ENCODE peak calls at places on chromosomes 12 and 14, in four cellular contexts. B is prostate gland, I is stomach, R is right lobe of liver. T is an unnamed sample.
A peak's percentile ranks its signal among the peaks of the same experiment; 100 is the strongest.

GRCh38 chr14:104808456-104808855 is 7.6 kb downstream of the ZBTB42 start:
- DNase-seq in B (no peak), I (no peak), R (no peak), T (no peak)

GRCh38 chr12:117686911-117687377 is 281.8 kb downstream of the KSR2 start:
- DNase-seq in B (peak; percentile 22), I (no peak), R (no peak), T (peak; percentile 45)

GRCh38 chr14:61489932-61490331 is 168.6 kb downstream of the PRKCH start:
- DNase-seq in B (no peak), I (no peak), R (peak; percentile 76), T (no peak)

GRCh38 chr14:75559451-75560187 is 18.8 kb upstream of the FLVCR2 start:
- DNase-seq in B (peak; percentile 28), I (peak; percentile 39), R (peak; percentile 62), T (peak; percentile 52)

GRCh38 chr12:46260153-46260912 is 8.5 kb downstream of the SLC38A1 start:
- DNase-seq in B (no peak), I (no peak), R (no peak), T (no peak)

GRCh38 chr14:97036096-97036852 is 239.1 kb downstream of the VRK1 start:
- DNase-seq in B (no peak), I (no peak), R (no peak), T (no peak)

GRCh38 chr14:75987201-75987970 is 1.8 kb downstream of the IFT43 start:
- DNase-seq in B (no peak), I (no peak), R (no peak), T (no peak)

GRCh38 chr12:46773537-46773936 is 52.3 kb downstream of the SLC38A4 start:
- DNase-seq in B (no peak), I (no peak), R (no peak), T (no peak)

GRCh38 chr14:105337966-105338365 is 23.4 kb downstream of the PACS2 start:
- DNase-seq in B (no peak), I (peak; percentile 55), R (peak; percentile 51), T (no peak)

GRCh38 chr14:78135450-78135891 is 34.7 kb upstream of the NRXN3 start:
- DNase-seq in B (no peak), I (no peak), R (no peak), T (no peak)

GRCh38 chr12:78407722-78408121 is 456.9 kb upstream of the SYT1 start:
- DNase-seq in B (no peak), I (no peak), R (no peak), T (no peak)

GRCh38 chr14:101927859-101928258 is 36.5 kb upstream of the DYNC1H1 start:
- DNase-seq in B (no peak), I (peak; percentile 53), R (peak; percentile 78), T (peak; percentile 38)

GRCh38 chr14:85313801-85314207 is 216.1 kb upstream of the FLRT2 start:
- DNase-seq in B (no peak), I (no peak), R (no peak), T (no peak)

GRCh38 chr12:124538194-124539082 is 29.0 kb downstream of the NCOR2 start:
- DNase-seq in B (no peak), I (no peak), R (peak; percentile 81), T (no peak)

GRCh38 chr12:6921996-6922935 is 5.5 kb upstream of the ATN1 start:
- DNase-seq in B (no peak), I (no peak), R (no peak), T (no peak)

GRCh38 chr12:88952543-88952942 is 372.3 kb upstream of the KITLG start:
- DNase-seq in B (no peak), I (peak; percentile 54), R (no peak), T (peak; percentile 22)

GRCh38 chr12:42786400-42786799 is 196.9 kb upstream of the PRICKLE1 start:
- DNase-seq in B (no peak), I (no peak), R (no peak), T (no peak)

GRCh38 chr12:105569886-105570285 is 239.4 kb downstream of the C12orf75 start:
- DNase-seq in B (no peak), I (no peak), R (no peak), T (no peak)

GRCh38 chr12:42904683-42905418 is 315.3 kb upstream of the PRICKLE1 start:
- DNase-seq in B (no peak), I (no peak), R (no peak), T (no peak)

GRCh38 chr14:26598672-26599131 is 869 bp upstream of the NOVA1 start:
- DNase-seq in B (no peak), I (no peak), R (no peak), T (no peak)

GRCh38 chr14:61403411-61403810 is 82.0 kb downstream of the PRKCH start:
- DNase-seq in B (no peak), I (no peak), R (no peak), T (no peak)

GRCh38 chr12:6546016-6546415 is 9.8 kb downstream of the IFFO1 start:
- DNase-seq in B (no peak), I (no peak), R (no peak), T (no peak)

GRCh38 chr12:70692681-70693288 is 55.6 kb upstream of the PTPRB start:
- DNase-seq in B (no peak), I (no peak), R (no peak), T (no peak)

GRCh38 chr14:20415723-20416622 is 2.7 kb upstream of the TEP1 start:
- DNase-seq in B (no peak), I (no peak), R (no peak), T (no peak)

GRCh38 chr14:104192146-104192882 is 53.9 kb downstream of the KIF26A start:
- DNase-seq in B (no peak), I (no peak), R (no peak), T (no peak)

DNA sequence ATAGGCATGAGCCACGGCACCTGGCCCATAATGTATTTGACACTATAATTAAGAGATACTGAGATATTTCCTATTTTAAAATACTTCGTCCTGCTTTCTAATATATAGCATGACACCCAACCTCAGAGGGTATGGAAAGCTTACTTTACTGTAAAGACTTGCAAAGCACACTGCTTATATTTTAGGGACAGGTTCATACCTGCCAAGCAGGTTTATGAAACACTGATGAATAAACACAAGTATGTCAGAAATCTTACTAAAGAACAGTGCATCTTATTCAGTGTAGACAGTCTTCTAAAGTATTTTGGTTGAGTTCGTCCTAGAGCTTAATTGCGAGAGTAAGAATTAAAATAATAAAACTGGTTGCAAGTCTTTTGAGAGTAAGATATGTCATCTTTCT is 65.4 kb downstream of the PPFIBP1 start:
- DNase-seq in B (no peak), I (no peak), R (no peak), T (no peak)
- H3K4me1 ChIP-seq in B (no peaks in the 10 kb centered on the region), I (no peaks in the 10 kb centered on the region), R (peaks cover 9% of the 10 kb centered on the region), T (peaks cover 6% of the 10 kb centered on the region)

GRCh38 chr12:57093412-57094193 is 4.7 kb downstream of the NAB2 start:
- DNase-seq in B (peak; percentile 67), I (peak; percentile 55), R (peak; percentile 75), T (peak; percentile 65)
- TF ChIP-seq POLR2A in B (peak; percentile 52), I (no peak), R (no peak), T (no peak)

GRCh38 chr12:49417558-49417957 is 50.3 kb downstream of the SPATS2 start:
- DNase-seq in B (no peak), I (no peak), R (no peak), T (no peak)

GRCh38 chr12:49413796-49414195 is 46.5 kb downstream of the SPATS2 start:
- DNase-seq in B (no peak), I (no peak), R (no peak), T (no peak)

GRCh38 chr12:49414364-49414763 is 47.1 kb downstream of the SPATS2 start:
- DNase-seq in B (no peak), I (no peak), R (no peak), T (no peak)

GRCh38 chr12:49416892-49417291 is 49.6 kb downstream of the SPATS2 start:
- DNase-seq in B (no peak), I (no peak), R (no peak), T (no peak)

DNA sequence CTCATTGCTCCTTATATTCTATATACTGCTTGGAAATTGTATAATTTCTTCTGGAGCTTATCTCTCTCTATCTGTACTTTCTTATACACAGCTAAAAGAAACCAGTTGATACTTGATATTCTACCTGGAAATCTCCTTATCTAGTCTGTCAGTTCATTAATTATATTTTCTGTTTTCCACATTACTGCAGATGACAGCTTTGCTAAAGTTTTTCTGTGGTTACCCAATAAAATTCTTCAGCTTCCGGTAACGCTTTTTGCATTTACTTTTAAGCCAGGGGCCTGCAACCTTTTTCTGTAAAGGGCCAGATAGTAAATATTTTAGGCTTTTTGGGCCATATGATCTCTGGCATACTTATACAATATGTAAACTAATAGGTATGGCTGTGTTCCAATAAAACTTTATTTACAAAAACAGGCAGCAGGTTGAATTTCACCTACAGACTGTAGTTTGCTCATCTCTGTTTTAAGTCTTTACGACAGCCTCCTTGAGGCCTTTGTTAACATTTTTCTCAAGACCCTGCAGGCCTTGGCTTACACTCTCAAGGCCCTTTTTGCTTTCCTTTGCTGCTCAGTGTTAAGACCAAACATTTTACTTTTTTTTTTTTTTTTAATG is 48.3 kb downstream of the SPATS2 start:
- DNase-seq in B (no peak), I (no peak), R (no peak), T (no peak)
- H3K27me3 ChIP-seq in B (no peaks in the 10 kb centered on the region), I (no peaks in the 10 kb centered on the region), R (no peaks in the 10 kb centered on the region), T (no peaks in the 10 kb centered on the region)

GRCh38 chr14:24137529-24138395 is 1.8 kb downstream of the PSME1 start:
- DNase-seq in B (no peak), I (no peak), R (no peak), T (no peak)
- H3K4me1 ChIP-seq in B (peaks cover 8% of the 10 kb centered on the region), I (peaks cover 65% of the 10 kb centered on the region), R (peaks cover 41% of the 10 kb centered on the region), T (peaks cover 50% of the 10 kb centered on the region)

GRCh38 chr12:100058482-100059029 is 73.8 kb upstream of the ANKS1B start:
- DNase-seq in B (no peak), I (no peak), R (no peak), T (no peak)
- TF ChIP-seq POLR2A in B (no peak), I (no peak), R (no peak), T (no peak)

DNA sequence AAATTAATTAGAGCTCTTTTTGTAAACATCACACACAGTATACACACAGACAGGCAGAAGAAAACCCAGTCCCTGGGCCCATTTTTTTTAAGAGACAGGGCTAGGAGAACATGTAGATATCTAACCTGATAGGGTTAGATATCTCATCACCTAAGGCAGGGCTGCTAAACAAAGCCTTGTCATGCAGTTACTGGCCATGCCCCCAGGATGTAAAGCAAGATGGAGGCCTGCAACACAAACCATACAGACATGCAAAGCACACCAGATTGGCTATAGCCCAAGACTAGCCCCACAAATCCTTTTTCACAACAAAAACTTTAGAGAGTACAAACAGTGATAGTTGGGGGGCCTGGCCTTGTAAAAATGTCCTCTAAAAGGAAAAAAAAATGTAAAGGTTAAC is 20.5 kb downstream of the CLEC2A start:
- DNase-seq in B (no peak), I (no peak), R (no peak), T (no peak)
- H3K27me3 ChIP-seq in B (no peaks in the 10 kb centered on the region), I (no peaks in the 10 kb centered on the region), R (no peaks in the 10 kb centered on the region), T (no peaks in the 10 kb centered on the region)

GRCh38 chr14:59200214-59200613 is 11.7 kb downstream of the DAAM1 start:
- DNase-seq in B (no peak), I (no peak), R (no peak), T (no peak)
- H3K4me1 ChIP-seq in B (no peaks in the 10 kb centered on the region), I (no peaks in the 10 kb centered on the region), R (peaks cover 31% of the 10 kb centered on the region), T (peaks cover 17% of the 10 kb centered on the region)

DNA sequence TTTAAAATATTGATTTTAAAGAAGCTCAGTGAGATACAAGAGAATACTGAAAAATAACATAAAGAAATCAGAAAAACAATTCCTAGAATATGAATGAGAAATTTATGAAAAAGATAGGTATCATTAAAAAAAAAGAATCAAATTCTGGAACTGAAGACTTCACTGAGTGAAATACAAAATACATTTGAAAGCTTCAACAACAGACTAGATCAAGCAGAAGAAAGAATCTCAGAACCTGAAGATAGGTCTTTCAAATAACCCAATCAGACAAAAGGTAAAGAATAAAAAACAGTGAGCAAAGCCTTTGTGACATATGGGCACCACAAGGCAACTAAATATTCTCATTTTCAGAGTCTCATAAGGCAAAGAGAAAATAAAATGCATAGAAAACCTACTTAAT is 29.4 kb downstream of the CEP83 start:
- DNase-seq in B (no peak), I (no peak), R (no peak), T (no peak)
- TF ChIP-seq POLR2A in B (no peak), I (no peak), R (no peak), T (no peak)